ENCODE peak calls at places on chromosomes 11 and 22, in seven cellular contexts. D, F, N, O, J, M and L are unnamed samples.

GRCh38 chr22:41810022-41810421 is 9.5 kb downstream of the CCDC134 start:
- DNase-seq in F (no peak), N (no peak), D (no peak), O (no peak), M (no peak), J (no peak), L (no peak)

GRCh38 chr11:1522081-1522424 is 35.5 kb upstream of the MOB2 start:
- DNase-seq in M (no peak), F (no peak), N (no peak), J (no peak), O (no peak), D (no peak), L (no peak)

GRCh38 chr22:32796865-32797573 is 4.5 kb upstream of the TIMP3 start:
- DNase-seq in D (no peak), F (peak; percentile 78), O (peak; percentile 35), M (peak; percentile 22), J (peak; percentile 80), N (peak; percentile 69), L (peak; percentile 92)

GRCh38 chr11:5536482-5536881 is 11.9 kb downstream of the OR52H1 start:
- DNase-seq in J (peak; percentile 24), D (no peak), F (no peak), M (no peak), O (no peak), N (no peak), L (no peak)

GRCh38 chr22:37194750-37195149 is 6.7 kb upstream of the C1QTNF6 start:
- DNase-seq in F (no peak), N (no peak), D (no peak), O (no peak), M (no peak), J (no peak), L (no peak)

GRCh38 chr11:36777302-36777701 is 179.3 kb upstream of the RAG2 start:
- DNase-seq in N (no peak), O (no peak), F (no peak), D (no peak), J (peak; percentile 3), M (no peak), L (no peak)

GRCh38 chr11:118120793-118121192 is 31.8 kb downstream of the SCN4B start:
- DNase-seq in O (no peak), M (no peak), F (no peak), D (no peak), J (no peak), N (no peak), L (no peak)

GRCh38 chr22:28955817-28956216 is 72.4 kb downstream of the ZNRF3 start:
- DNase-seq in N (no peak), D (no peak), J (peak; percentile 14), O (no peak), F (no peak), M (peak; percentile 62), L (no peak)

GRCh38 chr22:40008726-40009125 is 14.0 kb downstream of the FAM83F start:
- DNase-seq in O (no peak), J (no peak), N (no peak), M (no peak), F (peak; percentile 19), D (no peak), L (no peak)

GRCh38 chr11:68381716-68382115 is 69.3 kb downstream of the LRP5 start:
- DNase-seq in J (no peak), O (no peak), M (no peak), D (no peak), F (peak; percentile 55), N (no peak), L (no peak)

GRCh38 chr11:68338041-68338800 is 25.8 kb downstream of the LRP5 start:
- DNase-seq in J (peak; percentile 68), N (no peak), F (no peak), O (peak; percentile 31), D (no peak), M (no peak), L (peak; percentile 70)

GRCh38 chr11:114342476-114342875 is 46.3 kb downstream of the NNMT start:
- DNase-seq in D (no peak), M (no peak), F (no peak), O (no peak), J (no peak), N (no peak), L (no peak)

GRCh38 chr11:72436667-72437066 is 2.3 kb upstream of the CLPB start:
- DNase-seq in D (no peak), M (no peak), F (no peak), O (no peak), N (no peak), J (no peak), L (no peak)

GRCh38 chr11:22466809-22467208 is 128.6 kb downstream of the SLC17A6 start:
- DNase-seq in D (peak; percentile 68), O (peak; percentile 4), F (peak; percentile 69), N (no peak), J (peak; percentile 98), M (no peak), L (peak; percentile 98)

GRCh38 chr11:113201055-113201818 is 113.1 kb upstream of the TTC12 start:
- DNase-seq in F (no peak), M (no peak), D (no peak), O (no peak), N (no peak), J (no peak), L (no peak)

GRCh38 chr11:43944761-43945311 is 2.4 kb downstream of the C11orf96 start:
- DNase-seq in F (peak; percentile 89), D (no peak), M (peak; percentile 18), J (no peak), N (peak; percentile 85), O (peak; percentile 60), L (peak; percentile 26)

GRCh38 chr11:43943357-43943930 is 1.0 kb downstream of the C11orf96 start:
- DNase-seq in D (no peak), O (no peak), N (no peak), J (no peak), M (no peak), F (no peak), L (peak; percentile 41)

GRCh38 chr11:43943931-43944751 is 1.7 kb downstream of the C11orf96 start:
- DNase-seq in J (no peak), O (no peak), F (no peak), M (no peak), N (no peak), D (no peak), L (peak; percentile 19)

GRCh38 chr11:43941257-43941879 is 1.1 kb upstream of the C11orf96 start:
- DNase-seq in N (no peak), O (no peak), D (no peak), J (peak; percentile 57), M (no peak), F (no peak), L (peak; percentile 23)

DNA sequence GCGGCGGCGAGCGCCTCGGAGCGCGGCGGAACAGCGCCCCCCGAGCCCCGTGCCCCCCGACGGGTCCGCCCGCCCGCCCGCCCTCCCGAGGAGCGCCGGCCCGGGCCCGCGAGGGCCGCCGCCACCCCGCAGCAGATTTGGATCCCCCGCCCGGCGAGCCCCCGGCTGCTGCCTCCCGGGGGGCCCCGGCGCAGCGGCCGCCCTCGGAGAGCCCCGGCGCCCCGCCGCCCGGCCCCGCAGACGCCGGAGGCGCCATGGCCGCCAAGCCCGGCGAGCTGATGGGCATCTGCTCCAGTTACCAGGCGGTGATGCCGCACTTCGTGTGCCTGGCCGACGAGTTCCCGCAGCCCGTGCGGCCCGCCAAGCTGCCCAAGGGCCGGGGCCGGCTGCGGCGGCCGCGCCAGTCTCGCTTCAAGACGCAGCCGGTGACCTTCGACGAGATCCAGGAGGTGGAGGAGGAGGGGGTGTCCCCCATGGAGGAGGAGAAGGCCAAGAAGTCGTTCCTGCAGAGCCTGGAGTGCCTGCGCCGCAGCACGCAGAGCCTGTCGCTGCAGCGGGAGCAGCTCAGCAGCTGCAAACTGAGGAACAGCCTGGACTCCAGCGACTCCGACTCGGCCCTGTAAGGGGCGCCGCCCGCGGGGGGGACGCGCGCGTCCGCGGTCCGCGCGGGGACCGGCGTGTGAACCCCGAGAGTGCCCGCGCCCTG is 367 bp downstream of the C11orf96 start:
- DNase-seq in M (no peak), J (no peak), O (peak; percentile 46), F (peak; percentile 61), N (no peak), D (no peak), L (peak; percentile 55)
- H3K4me3 ChIP-seq in M (no peak overlapping the region), J (peak overlapping the region; percentile 37), O (peak overlapping the region; percentile 51), F (peak overlapping the region; percentile 83), N (peak overlapping the region; percentile 47), D (peak overlapping the region; percentile 39), L (peak overlapping the region; percentile 84)

GRCh38 chr22:30439226-30439625 is 13.7 kb downstream of the MTFP1 start:
- DNase-seq in D (no peak), J (no peak), O (no peak), M (no peak), N (no peak), F (no peak), L (no peak)

GRCh38 chr22:30441088-30441487 is 15.5 kb downstream of the MTFP1 start:
- DNase-seq in O (no peak), N (no peak), M (no peak), J (no peak), D (no peak), F (no peak), L (no peak)

GRCh38 chr22:30445438-30445936 is 19.9 kb downstream of the MTFP1 start:
- DNase-seq in J (peak; percentile 59), N (no peak), D (no peak), F (no peak), O (no peak), M (no peak), L (peak; percentile 15)

GRCh38 chr22:30439836-30440235 is 14.3 kb downstream of the MTFP1 start:
- DNase-seq in J (no peak), M (no peak), F (no peak), D (no peak), N (no peak), O (no peak), L (no peak)

GRCh38 chr22:30444632-30445437 is 19.3 kb downstream of the MTFP1 start:
- DNase-seq in D (no peak), F (no peak), N (peak; percentile 49), M (peak; percentile 45), J (peak; percentile 70), O (peak; percentile 62), L (peak; percentile 70)
- H3K4me3 ChIP-seq in D (no peak overlapping the region), F (no peak overlapping the region), N (no peak overlapping the region), M (no peak overlapping the region), J (no peak overlapping the region), O (no peak overlapping the region), L (no peak overlapping the region)

GRCh38 chr11:123261345-123262106 is 66.5 kb upstream of the CLMP start:
- DNase-seq in N (peak; percentile 87), D (no peak), M (peak; percentile 38), J (peak; percentile 73), F (peak; percentile 87), O (peak; percentile 73), L (peak; percentile 91)
- H3K4me3 ChIP-seq in N (peak overlapping the region; percentile 10), D (no peak overlapping the region), M (peak overlapping the region; percentile 18), J (peak overlapping the region; percentile 8), F (peak overlapping the region; percentile 51), O (peak overlapping the region; percentile 30), L (peak overlapping the region; percentile 77)

DNA sequence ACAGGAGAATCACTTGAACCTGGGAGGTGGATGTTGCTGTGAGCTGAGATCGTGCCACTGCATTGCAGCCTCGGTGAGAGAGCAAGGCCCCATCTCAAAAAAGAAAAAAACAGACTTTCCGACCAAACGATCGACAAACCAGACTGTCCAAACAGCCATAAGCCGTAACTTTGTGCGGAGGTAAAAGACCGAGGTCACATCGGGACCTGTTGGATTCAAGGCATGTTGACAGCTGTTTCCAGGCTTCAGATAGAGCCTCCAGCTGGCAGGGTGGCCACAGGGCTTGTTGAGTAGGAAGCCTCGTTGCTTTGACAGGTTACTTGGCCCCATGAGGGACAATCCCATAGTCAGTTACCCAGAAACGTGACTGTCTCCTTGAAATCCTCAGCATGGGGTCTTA is 22.2 kb downstream of the PPARA start:
- DNase-seq in N (no peak), J (no peak), F (peak; percentile 68), D (no peak), M (no peak), O (no peak), L (no peak)
- H3K4me3 ChIP-seq in N (no peak overlapping the region), J (no peak overlapping the region), F (peak overlapping the region; percentile 17), D (no peak overlapping the region), M (no peak overlapping the region), O (no peak overlapping the region), L (no peak overlapping the region)

GRCh38 chr11:19242184-19242932 is 1.6 kb upstream of the E2F8 start:
- DNase-seq in D (no peak), M (peak; percentile 4), J (no peak), N (peak; percentile 34), F (peak; percentile 50), O (no peak), L (peak; percentile 47)
- H3K4me3 ChIP-seq in D (peak overlapping the region; percentile 60), M (peak overlapping the region; percentile 59), J (peak overlapping the region; percentile 91), N (peak overlapping the region; percentile 86), F (peak overlapping the region; percentile 81), O (peak overlapping the region; percentile 83), L (peak overlapping the region; percentile 79)